ENCODE peak calls at places on chromosomes 11 and 22, in ten cellular contexts. One of them, this sample, is unnamed.

GRCh38 chr11:18493310-18493709 is 33.4 kb downstream of the TSG101 start:
- DNase-seq in EH: no peak
- DNase-seq in hepatocyte: no peak
- DNase-seq in NAMALWA: no peak
- DNase-seq in stimulated activated CD4-positive, alpha-beta T cell treated with anti-CD3 and anti-CD28 coated beads, Interleukin-2, amount 100 ng/mL, for 48 hours: no peak
- DNase-seq in NCI-H1048: no peak
- DNase-seq in stimulated activated CD8-positive, alpha-beta memory T cell treated with anti-CD3 and anti-CD28 coated beads, Interleukin-4, amount 100 ng/mL, for 1 hour: no peak
- DNase-seq in glutamatergic neuron: no peak
- DNase-seq in ovary: no peak
- DNase-seq in activated naive CD4-positive, alpha-beta T cell: no peak
- DNase-seq in this sample: no peak

GRCh38 chr11:124676386-124676785 is 2.7 kb downstream of the SPA17 start:
- DNase-seq in hepatocyte: no peak
- DNase-seq in EH: peak; percentile 62
- DNase-seq in glutamatergic neuron: no peak
- DNase-seq in stimulated activated CD4-positive, alpha-beta T cell treated with anti-CD3 and anti-CD28 coated beads, Interleukin-2, amount 100 ng/mL, for 48 hours: no peak
- DNase-seq in ovary: no peak
- DNase-seq in NAMALWA: no peak
- DNase-seq in activated naive CD4-positive, alpha-beta T cell: no peak
- DNase-seq in NCI-H1048: no peak
- DNase-seq in stimulated activated CD8-positive, alpha-beta memory T cell treated with anti-CD3 and anti-CD28 coated beads, Interleukin-4, amount 100 ng/mL, for 1 hour: no peak
- DNase-seq in this sample: no peak

GRCh38 chr11:122229078-122229477 is 113.1 kb upstream of the BLID start:
- DNase-seq in EH: peak; percentile 31
- DNase-seq in ovary: no peak
- DNase-seq in hepatocyte: no peak
- DNase-seq in stimulated activated CD8-positive, alpha-beta memory T cell treated with anti-CD3 and anti-CD28 coated beads, Interleukin-4, amount 100 ng/mL, for 1 hour: no peak
- DNase-seq in activated naive CD4-positive, alpha-beta T cell: no peak
- DNase-seq in NAMALWA: no peak
- DNase-seq in stimulated activated CD4-positive, alpha-beta T cell treated with anti-CD3 and anti-CD28 coated beads, Interleukin-2, amount 100 ng/mL, for 48 hours: no peak
- DNase-seq in glutamatergic neuron: no peak
- DNase-seq in NCI-H1048: no peak
- DNase-seq in this sample: no peak

GRCh38 chr11:73334244-73335203 is 26.4 kb downstream of the ARHGEF17 start:
- DNase-seq in ovary: peak; percentile 92
- DNase-seq in stimulated activated CD4-positive, alpha-beta T cell treated with anti-CD3 and anti-CD28 coated beads, Interleukin-2, amount 100 ng/mL, for 48 hours: no peak
- DNase-seq in activated naive CD4-positive, alpha-beta T cell: no peak
- DNase-seq in stimulated activated CD8-positive, alpha-beta memory T cell treated with anti-CD3 and anti-CD28 coated beads, Interleukin-4, amount 100 ng/mL, for 1 hour: no peak
- DNase-seq in EH: peak; percentile 96
- DNase-seq in NAMALWA: no peak
- DNase-seq in NCI-H1048: no peak
- DNase-seq in glutamatergic neuron: no peak
- DNase-seq in hepatocyte: peak; percentile 80
- DNase-seq in this sample: no peak

GRCh38 chr11:70303070-70303469 is 32.6 kb downstream of the PPFIA1 start:
- DNase-seq in NCI-H1048: no peak
- DNase-seq in glutamatergic neuron: no peak
- DNase-seq in ovary: no peak
- DNase-seq in NAMALWA: no peak
- DNase-seq in hepatocyte: no peak
- DNase-seq in stimulated activated CD8-positive, alpha-beta memory T cell treated with anti-CD3 and anti-CD28 coated beads, Interleukin-4, amount 100 ng/mL, for 1 hour: no peak
- DNase-seq in EH: peak; percentile 56
- DNase-seq in activated naive CD4-positive, alpha-beta T cell: no peak
- DNase-seq in stimulated activated CD4-positive, alpha-beta T cell treated with anti-CD3 and anti-CD28 coated beads, Interleukin-2, amount 100 ng/mL, for 48 hours: no peak
- DNase-seq in this sample: no peak

GRCh38 chr22:50529416-50530279 is at the start of gene TYMP:
- DNase-seq in EH: peak; percentile 64
- DNase-seq in activated naive CD4-positive, alpha-beta T cell: peak; percentile 34
- DNase-seq in NCI-H1048: no peak
- DNase-seq in glutamatergic neuron: no peak
- DNase-seq in NAMALWA: no peak
- DNase-seq in stimulated activated CD4-positive, alpha-beta T cell treated with anti-CD3 and anti-CD28 coated beads, Interleukin-2, amount 100 ng/mL, for 48 hours: peak; percentile 69
- DNase-seq in stimulated activated CD8-positive, alpha-beta memory T cell treated with anti-CD3 and anti-CD28 coated beads, Interleukin-4, amount 100 ng/mL, for 1 hour: no peak
- DNase-seq in ovary: no peak
- DNase-seq in hepatocyte: peak; percentile 78
- DNase-seq in this sample: no peak

GRCh38 chr11:26522912-26523610 is 49.0 kb downstream of the MUC15 start:
- DNase-seq in activated naive CD4-positive, alpha-beta T cell: no peak
- DNase-seq in hepatocyte: peak; percentile 30
- DNase-seq in glutamatergic neuron: no peak
- DNase-seq in stimulated activated CD8-positive, alpha-beta memory T cell treated with anti-CD3 and anti-CD28 coated beads, Interleukin-4, amount 100 ng/mL, for 1 hour: no peak
- DNase-seq in stimulated activated CD4-positive, alpha-beta T cell treated with anti-CD3 and anti-CD28 coated beads, Interleukin-2, amount 100 ng/mL, for 48 hours: no peak
- DNase-seq in EH: peak; percentile 29
- DNase-seq in ovary: no peak
- DNase-seq in NCI-H1048: no peak
- DNase-seq in NAMALWA: peak; percentile 56
- DNase-seq in this sample: no peak

GRCh38 chr11:32213223-32213622 is 122.3 kb downstream of the RCN1 start:
- DNase-seq in stimulated activated CD4-positive, alpha-beta T cell treated with anti-CD3 and anti-CD28 coated beads, Interleukin-2, amount 100 ng/mL, for 48 hours: peak; percentile 3
- DNase-seq in glutamatergic neuron: no peak
- DNase-seq in NAMALWA: no peak
- DNase-seq in stimulated activated CD8-positive, alpha-beta memory T cell treated with anti-CD3 and anti-CD28 coated beads, Interleukin-4, amount 100 ng/mL, for 1 hour: no peak
- DNase-seq in NCI-H1048: no peak
- DNase-seq in activated naive CD4-positive, alpha-beta T cell: no peak
- DNase-seq in hepatocyte: peak; percentile 51
- DNase-seq in EH: peak; percentile 70
- DNase-seq in ovary: no peak
- DNase-seq in this sample: no peak

GRCh38 chr22:49962751-49963646 is 2.4 kb downstream of the PIM3 start:
- DNase-seq in ovary: peak; percentile 70
- DNase-seq in glutamatergic neuron: peak; percentile 54
- DNase-seq in stimulated activated CD4-positive, alpha-beta T cell treated with anti-CD3 and anti-CD28 coated beads, Interleukin-2, amount 100 ng/mL, for 48 hours: no peak
- DNase-seq in hepatocyte: peak; percentile 30
- DNase-seq in NAMALWA: no peak
- DNase-seq in stimulated activated CD8-positive, alpha-beta memory T cell treated with anti-CD3 and anti-CD28 coated beads, Interleukin-4, amount 100 ng/mL, for 1 hour: no peak
- DNase-seq in EH: no peak
- DNase-seq in NCI-H1048: no peak
- DNase-seq in activated naive CD4-positive, alpha-beta T cell: no peak
- DNase-seq in this sample: peak; percentile 34

GRCh38 chr11:32892355-32893090 is at the start of gene QSER1:
- DNase-seq in EH: peak; percentile 67
- DNase-seq in NCI-H1048: no peak
- DNase-seq in glutamatergic neuron: peak; percentile 80
- DNase-seq in stimulated activated CD4-positive, alpha-beta T cell treated with anti-CD3 and anti-CD28 coated beads, Interleukin-2, amount 100 ng/mL, for 48 hours: peak; percentile 54
- DNase-seq in NAMALWA: peak; percentile 71
- DNase-seq in stimulated activated CD8-positive, alpha-beta memory T cell treated with anti-CD3 and anti-CD28 coated beads, Interleukin-4, amount 100 ng/mL, for 1 hour: peak; percentile 27
- DNase-seq in ovary: peak; percentile 83
- DNase-seq in hepatocyte: peak; percentile 88
- DNase-seq in activated naive CD4-positive, alpha-beta T cell: peak; percentile 49
- DNase-seq in this sample: peak; percentile 86

GRCh38 chr11:110990316-110990715 is 255.2 kb upstream of the POU2AF2 start:
- DNase-seq in NCI-H1048: no peak
- DNase-seq in activated naive CD4-positive, alpha-beta T cell: no peak
- DNase-seq in ovary: no peak
- DNase-seq in NAMALWA: no peak
- DNase-seq in stimulated activated CD4-positive, alpha-beta T cell treated with anti-CD3 and anti-CD28 coated beads, Interleukin-2, amount 100 ng/mL, for 48 hours: no peak
- DNase-seq in stimulated activated CD8-positive, alpha-beta memory T cell treated with anti-CD3 and anti-CD28 coated beads, Interleukin-4, amount 100 ng/mL, for 1 hour: no peak
- DNase-seq in glutamatergic neuron: no peak
- DNase-seq in hepatocyte: no peak
- DNase-seq in EH: peak; percentile 4
- DNase-seq in this sample: no peak

GRCh38 chr11:72574534-72575460 is 99.4 kb downstream of the PDE2A start:
- DNase-seq in stimulated activated CD4-positive, alpha-beta T cell treated with anti-CD3 and anti-CD28 coated beads, Interleukin-2, amount 100 ng/mL, for 48 hours: no peak
- DNase-seq in activated naive CD4-positive, alpha-beta T cell: no peak
- DNase-seq in NAMALWA: no peak
- DNase-seq in EH: no peak
- DNase-seq in hepatocyte: no peak
- DNase-seq in glutamatergic neuron: no peak
- DNase-seq in stimulated activated CD8-positive, alpha-beta memory T cell treated with anti-CD3 and anti-CD28 coated beads, Interleukin-4, amount 100 ng/mL, for 1 hour: no peak
- DNase-seq in NCI-H1048: no peak
- DNase-seq in ovary: no peak
- DNase-seq in this sample: no peak

GRCh38 chr11:64259533-64260067 is 8.3 kb downstream of the PLCB3 start:
- DNase-seq in stimulated activated CD8-positive, alpha-beta memory T cell treated with anti-CD3 and anti-CD28 coated beads, Interleukin-4, amount 100 ng/mL, for 1 hour: no peak
- DNase-seq in hepatocyte: no peak
- DNase-seq in stimulated activated CD4-positive, alpha-beta T cell treated with anti-CD3 and anti-CD28 coated beads, Interleukin-2, amount 100 ng/mL, for 48 hours: no peak
- DNase-seq in EH: no peak
- DNase-seq in NAMALWA: no peak
- DNase-seq in ovary: no peak
- DNase-seq in glutamatergic neuron: no peak
- DNase-seq in activated naive CD4-positive, alpha-beta T cell: no peak
- DNase-seq in NCI-H1048: no peak
- DNase-seq in this sample: no peak

GRCh38 chr11:60872952-60873524 is 5.7 kb downstream of the ZP1 start:
- DNase-seq in ovary: no peak
- DNase-seq in stimulated activated CD4-positive, alpha-beta T cell treated with anti-CD3 and anti-CD28 coated beads, Interleukin-2, amount 100 ng/mL, for 48 hours: no peak
- DNase-seq in glutamatergic neuron: no peak
- DNase-seq in NCI-H1048: no peak
- DNase-seq in hepatocyte: peak; percentile 41
- DNase-seq in EH: peak; percentile 97
- DNase-seq in NAMALWA: no peak
- DNase-seq in activated naive CD4-positive, alpha-beta T cell: no peak
- DNase-seq in stimulated activated CD8-positive, alpha-beta memory T cell treated with anti-CD3 and anti-CD28 coated beads, Interleukin-4, amount 100 ng/mL, for 1 hour: no peak
- DNase-seq in this sample: no peak

GRCh38 chr11:77094841-77095365 is 7.7 kb upstream of the OMP start:
- DNase-seq in ovary: peak; percentile 22
- DNase-seq in stimulated activated CD4-positive, alpha-beta T cell treated with anti-CD3 and anti-CD28 coated beads, Interleukin-2, amount 100 ng/mL, for 48 hours: no peak
- DNase-seq in NCI-H1048: no peak
- DNase-seq in glutamatergic neuron: no peak
- DNase-seq in stimulated activated CD8-positive, alpha-beta memory T cell treated with anti-CD3 and anti-CD28 coated beads, Interleukin-4, amount 100 ng/mL, for 1 hour: no peak
- DNase-seq in EH: no peak
- DNase-seq in NAMALWA: no peak
- DNase-seq in activated naive CD4-positive, alpha-beta T cell: no peak
- DNase-seq in hepatocyte: no peak
- DNase-seq in this sample: no peak

GRCh38 chr11:89181111-89181510 is 3.4 kb downstream of the TYR start:
- DNase-seq in ovary: no peak
- DNase-seq in glutamatergic neuron: no peak
- DNase-seq in NAMALWA: no peak
- DNase-seq in NCI-H1048: no peak
- DNase-seq in stimulated activated CD8-positive, alpha-beta memory T cell treated with anti-CD3 and anti-CD28 coated beads, Interleukin-4, amount 100 ng/mL, for 1 hour: no peak
- DNase-seq in hepatocyte: no peak
- DNase-seq in EH: peak; percentile 2
- DNase-seq in stimulated activated CD4-positive, alpha-beta T cell treated with anti-CD3 and anti-CD28 coated beads, Interleukin-2, amount 100 ng/mL, for 48 hours: no peak
- DNase-seq in activated naive CD4-positive, alpha-beta T cell: no peak
- DNase-seq in this sample: no peak

GRCh38 chr11:66617148-66617814 is 851 bp downstream of the RBM14 start:
- DNase-seq in hepatocyte: no peak
- DNase-seq in stimulated activated CD4-positive, alpha-beta T cell treated with anti-CD3 and anti-CD28 coated beads, Interleukin-2, amount 100 ng/mL, for 48 hours: no peak
- DNase-seq in activated naive CD4-positive, alpha-beta T cell: no peak
- DNase-seq in stimulated activated CD8-positive, alpha-beta memory T cell treated with anti-CD3 and anti-CD28 coated beads, Interleukin-4, amount 100 ng/mL, for 1 hour: no peak
- DNase-seq in NAMALWA: peak; percentile 34
- DNase-seq in NCI-H1048: no peak
- DNase-seq in glutamatergic neuron: no peak
- DNase-seq in ovary: no peak
- DNase-seq in EH: peak; percentile 76
- DNase-seq in this sample: no peak

GRCh38 chr11:22192289-22192641 is 620 bp upstream of the ANO5 start:
- DNase-seq in hepatocyte: peak; percentile 52
- DNase-seq in NCI-H1048: no peak
- DNase-seq in glutamatergic neuron: no peak
- DNase-seq in stimulated activated CD4-positive, alpha-beta T cell treated with anti-CD3 and anti-CD28 coated beads, Interleukin-2, amount 100 ng/mL, for 48 hours: no peak
- DNase-seq in activated naive CD4-positive, alpha-beta T cell: no peak
- DNase-seq in NAMALWA: no peak
- DNase-seq in EH: no peak
- DNase-seq in ovary: no peak
- DNase-seq in stimulated activated CD8-positive, alpha-beta memory T cell treated with anti-CD3 and anti-CD28 coated beads, Interleukin-4, amount 100 ng/mL, for 1 hour: no peak
- DNase-seq in this sample: no peak